ENCODE peak calls at places on chromosomes 7 and 10, in nine cellular contexts. T is upper lobe of left lung, H is HCT116, G is IMR-90, N is body of pancreas, B is ovary, K is tibial nerve, A is transverse colon, U is uterus. C is an unnamed sample.

GRCh38 chr7:3063016-3063753 is 19.5 kb upstream of the CARD11 start:
- DNase-seq in T (no peak), H (no peak), G (no peak), K (no peak), B (no peak), N (no peak), A (peak; percentile 29), U (no peak), C (no peak)

GRCh38 chr10:130038611-130039109 is 72.0 kb downstream of the C10orf143 start:
- DNase-seq in H (no peak), U (no peak), A (no peak), T (no peak), K (no peak), B (no peak), N (no peak), G (no peak), C (no peak)

GRCh38 chr10:103451091-103451801 is 924 bp downstream of the CALHM2 start:
- DNase-seq in B (peak; percentile 76), U (peak; percentile 79), K (peak; percentile 52), N (peak; percentile 47), H (peak; percentile 73), A (peak; percentile 52), T (peak; percentile 86), G (no peak), C (peak; percentile 26)

GRCh38 chr10:15796098-15796759 is 64.1 kb downstream of the MINDY3 start:
- DNase-seq in A (no peak), B (no peak), U (no peak), K (no peak), G (no peak), H (no peak), T (no peak), N (no peak), C (no peak)

GRCh38 chr7:33065981-33066380 is 3.4 kb upstream of the NT5C3A start:
- DNase-seq in N (no peak), A (no peak), T (no peak), U (no peak), H (no peak), K (no peak), G (no peak), B (no peak), C (no peak)

GRCh38 chr7:42198974-42199668 is 37.9 kb downstream of the GLI3 start:
- DNase-seq in A (no peak), K (no peak), U (no peak), T (no peak), B (no peak), G (no peak), H (no peak), N (no peak), C (no peak)

GRCh38 chr10:110456523-110457091 is 41.1 kb upstream of the DUSP5 start:
- DNase-seq in B (no peak), U (no peak), H (no peak), N (no peak), T (no peak), G (peak; percentile 67), A (no peak), K (no peak), C (no peak)

GRCh38 chr10:32377458-32378370 is 30.8 kb upstream of the EPC1 start:
- DNase-seq in K (peak; percentile 28), T (no peak), G (peak; percentile 45), H (peak; percentile 10), U (peak; percentile 30), N (peak; percentile 47), B (no peak), A (peak; percentile 35), C (no peak)

DNA sequence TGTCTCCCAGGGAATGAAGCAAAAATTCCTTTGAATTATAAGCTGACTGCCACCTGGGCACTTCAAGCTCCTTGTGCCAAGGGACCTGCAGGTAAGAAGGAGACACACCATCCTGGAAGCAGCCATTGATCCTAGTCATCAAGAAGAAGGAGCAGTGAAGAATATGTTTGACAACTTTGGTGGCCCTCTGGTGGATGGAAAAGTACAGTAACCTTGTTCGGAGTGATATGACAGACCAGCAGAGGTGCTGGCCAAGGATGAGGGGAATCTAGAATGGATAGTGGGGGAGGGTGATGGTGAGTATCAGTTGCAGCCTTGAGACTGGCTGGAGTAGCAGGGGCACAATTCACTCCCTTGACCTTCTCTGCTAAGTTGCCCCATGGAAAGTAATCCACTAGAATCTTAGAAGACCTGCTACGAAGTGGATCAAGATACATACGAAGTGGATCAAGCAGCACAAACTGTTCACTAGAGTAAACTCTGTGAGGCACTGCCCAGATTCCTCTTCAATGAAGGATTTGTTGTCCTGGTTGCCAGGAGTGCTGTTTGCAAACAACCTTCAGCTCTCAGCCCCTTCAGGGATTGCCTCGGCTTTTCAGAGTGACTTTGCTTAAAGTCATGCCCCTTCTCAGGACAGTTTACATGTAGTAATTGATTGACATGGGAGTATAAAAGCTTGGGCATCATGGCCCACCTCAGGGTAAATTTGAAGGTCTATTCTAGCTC is 44.8 kb upstream of the ORC5 start:
- DNase-seq in N (no peak), T (no peak), U (no peak), G (no peak), K (no peak), H (peak; percentile 16), B (no peak), A (no peak), C (no peak)
- TF ChIP-seq CTCF in N (no peak), T (no peak), U (no peak), G (no peak), K (no peak), H (peak; percentile 17), B (no peak), A (no peak), C (no peak)

GRCh38 chr7:16064316-16064715 is 357.0 kb downstream of the CRPPA start:
- DNase-seq in G (no peak), T (no peak), N (no peak), U (no peak), H (no peak), A (no peak), B (no peak), K (peak; percentile 36), C (no peak)
- H3K4me3 ChIP-seq in G (no peak overlapping the region), T (no peak overlapping the region), N (no peak overlapping the region), U (no peak overlapping the region), H (no peak overlapping the region), A (no peak overlapping the region), B (no peak overlapping the region), K (peak overlapping the region; percentile 8), C (no peak overlapping the region)

DNA sequence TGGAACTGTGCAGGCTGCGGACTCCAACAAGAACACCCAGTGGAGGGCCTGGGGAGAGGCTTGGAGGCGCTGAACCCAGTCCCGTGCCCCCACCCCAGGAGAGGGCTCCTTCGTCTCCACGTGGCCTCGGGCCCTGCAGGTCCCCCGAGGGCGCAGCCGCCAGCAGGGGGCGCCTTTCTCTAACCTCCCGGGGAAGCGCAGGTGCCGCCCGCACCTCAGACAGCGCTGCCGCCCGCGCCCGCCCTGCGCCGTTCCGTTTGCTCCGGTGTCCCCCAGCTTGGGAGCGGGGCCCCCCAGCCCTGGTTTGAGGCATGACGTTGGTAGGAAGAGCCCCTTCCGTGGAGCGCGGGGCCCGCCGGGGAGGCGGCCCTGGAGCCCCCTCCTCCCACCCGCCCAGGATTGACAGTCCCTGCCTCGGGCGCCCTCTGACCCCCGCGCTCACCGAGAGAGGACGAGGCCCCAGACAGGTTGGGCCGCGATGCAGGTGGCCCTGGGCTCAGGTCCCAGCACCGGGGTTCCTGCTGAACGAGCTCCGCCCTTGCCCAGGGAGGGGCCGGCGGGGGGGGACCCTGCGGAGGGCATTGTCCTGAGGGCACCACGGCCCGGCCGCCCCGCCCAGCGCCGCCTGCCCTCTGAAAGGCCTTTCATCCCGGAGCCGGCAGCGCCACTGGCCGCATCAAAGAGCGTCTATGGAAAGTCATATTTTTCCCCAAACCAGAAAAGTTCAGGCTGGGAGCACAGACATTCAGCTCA is 42.9 kb downstream of the FOXL3 start:
- DNase-seq in N (peak; percentile 90), G (peak; percentile 36), A (peak; percentile 90), B (peak; percentile 84), H (peak; percentile 51), T (peak; percentile 97), K (peak; percentile 63), U (peak; percentile 61), C (no peak)
- TF ChIP-seq POLR2A in N (peak; percentile 21), G (no peak), A (peak; percentile 13), B (no peak), H (no peak), T (no peak), K (no peak), U (no peak), C (no peak)

GRCh38 chr10:13615650-13616049 is 28.9 kb downstream of the PRPF18 start:
- DNase-seq in K (no peak), B (no peak), G (no peak), A (no peak), T (no peak), N (no peak), H (no peak), U (no peak), C (no peak)

GRCh38 chr10:13612654-13613373 is 26.0 kb downstream of the PRPF18 start:
- DNase-seq in B (no peak), H (no peak), K (no peak), A (no peak), N (no peak), G (no peak), U (no peak), T (no peak), C (no peak)

GRCh38 chr10:13617146-13617545 is 30.4 kb downstream of the PRPF18 start:
- DNase-seq in A (no peak), T (no peak), K (no peak), G (peak; percentile 49), N (no peak), U (no peak), B (no peak), H (no peak), C (no peak)

GRCh38 chr10:13613519-13613918 is 26.8 kb downstream of the PRPF18 start:
- DNase-seq in H (no peak), K (peak; percentile 12), U (no peak), B (no peak), G (peak; percentile 68), N (no peak), A (no peak), T (no peak), C (no peak)

DNA sequence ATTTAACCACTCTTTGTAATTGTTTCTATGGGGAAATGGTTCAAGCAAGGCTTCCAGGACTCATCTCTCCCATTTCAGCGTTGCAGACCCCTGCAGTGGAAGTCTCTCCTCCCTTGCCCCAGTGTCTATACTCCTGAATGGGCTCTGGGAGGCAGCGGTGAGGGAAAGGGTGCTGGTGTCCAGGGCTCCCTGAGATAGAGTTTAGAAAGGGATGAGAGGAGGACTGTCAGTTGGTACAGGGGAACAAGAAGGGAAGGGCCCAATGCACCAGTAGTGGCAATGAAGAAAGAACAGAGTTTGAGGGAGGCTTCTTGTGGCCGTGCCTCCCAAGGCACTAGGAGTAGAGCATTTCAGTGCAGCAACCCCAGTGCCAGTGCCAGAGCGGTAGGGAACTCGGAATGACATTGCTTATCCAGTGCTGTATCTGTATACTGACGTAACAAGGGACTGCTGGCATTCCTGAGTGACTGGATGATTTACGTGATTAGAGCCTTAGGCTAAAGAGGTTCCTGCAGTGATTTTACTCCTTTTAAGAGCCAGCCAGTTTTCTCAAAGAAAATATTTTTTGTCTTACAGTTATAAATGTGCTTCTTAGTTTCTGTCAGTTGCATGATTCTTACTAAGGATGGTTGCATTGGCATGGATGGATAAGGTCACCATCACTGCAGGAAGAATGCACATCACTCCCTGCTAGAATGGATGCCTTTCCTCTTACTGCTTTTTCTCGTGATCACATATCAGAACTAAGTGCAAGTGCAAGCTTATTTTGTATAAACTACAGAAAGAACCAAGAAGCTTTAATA is 28.0 kb downstream of the PRPF18 start:
- DNase-seq in H (no peak), G (peak; percentile 78), U (no peak), B (no peak), A (no peak), N (no peak), T (no peak), K (no peak), C (no peak)
- TF ChIP-seq CTCF in H (no peak), G (no peak), U (no peak), B (no peak), A (no peak), N (no peak), T (no peak), K (no peak), C (no peak)

C was measured in esophagus squamous epithelium.